ENCODE peak calls at places on chromosomes 1 and 21, in four cellular contexts. B is iPS-NIHi11, V is GM04504, Y is GM20000. O is an unnamed sample.

GRCh38 chr1:67738401-67738800 is 53.4 kb downstream of the GADD45A start:
- DNase-seq in B (no peak), V (no peak), Y (no peak), O (no peak)

GRCh38 chr1:205687242-205687641 is 6.9 kb upstream of the SLC45A3 start:
- DNase-seq in B (no peak), V (no peak), Y (no peak), O (no peak)

GRCh38 chr1:19563336-19564097 is 78.2 kb upstream of the CAPZB start:
- DNase-seq in B (no peak), V (peak; percentile 37), Y (no peak), O (peak; percentile 30)

GRCh38 chr21:37164742-37165141 is 91.7 kb downstream of the TTC3 start:
- DNase-seq in B (no peak), V (no peak), Y (no peak), O (no peak)

GRCh38 chr1:248841702-248842395 is 3.8 kb downstream of the ZNF672 start:
- DNase-seq in B (no peak), V (no peak), Y (no peak), O (no peak)

GRCh38 chr1:178155478-178156255 is 61.8 kb downstream of the RASAL2 start:
- DNase-seq in B (no peak), V (no peak), Y (no peak), O (no peak)

GRCh38 chr1:177020861-177021589 is 143.5 kb downstream of the ASTN1 start:
- DNase-seq in B (no peak), V (no peak), Y (no peak), O (no peak)

GRCh38 chr1:43573066-43573799 is 42.5 kb downstream of the PTPRF start:
- DNase-seq in B (no peak), V (no peak), Y (no peak), O (no peak)

GRCh38 chr1:41221995-41222991 is 19.8 kb downstream of the SCMH1 start:
- DNase-seq in B (no peak), V (no peak), Y (peak; percentile 25), O (no peak)

GRCh38 chr1:26861889-26862371 is 1.0 kb upstream of the SFN start:
- DNase-seq in B (no peak), V (no peak), Y (no peak), O (no peak)

GRCh38 chr1:204637985-204638356 is 47.6 kb downstream of the LRRN2 start:
- DNase-seq in B (no peak), V (no peak), Y (no peak), O (no peak)

GRCh38 chr21:33993286-33994231 is 78.0 kb upstream of the ATP5PO start:
- DNase-seq in B (no peak), V (no peak), Y (no peak), O (no peak)

GRCh38 chr21:33931799-33932390 is 16.3 kb upstream of the ATP5PO start:
- DNase-seq in B (no peak), V (no peak), Y (peak; percentile 38), O (no peak)

GRCh38 chr1:11391891-11392290 is 87.1 kb upstream of the DISP3 start:
- DNase-seq in B (no peak), V (no peak), Y (no peak), O (no peak)

GRCh38 chr1:9653195-9653782 is 1.8 kb downstream of the PIK3CD start:
- DNase-seq in B (no peak), V (no peak), Y (peak; percentile 54), O (no peak)

GRCh38 chr1:248890549-248891498 is 15.2 kb upstream of the PGBD2 start:
- DNase-seq in B (no peak), V (no peak), Y (no peak), O (no peak)

O was measured in amniotic stem cell.